ENCODE peak calls at places on chromosomes 5 and 9, in eight cellular contexts. C, N, W, Q, I, X, B and A are unnamed samples.

GRCh38 chr5:126741361-126741760 is 35.6 kb upstream of the LMNB1 start:
- DNase-seq in C (no peak), N (no peak), W (no peak), Q (no peak), I (no peak), X (no peak), B (no peak), A (no peak)

GRCh38 chr5:144403058-144403457 is 232.4 kb downstream of the KCTD16 start:
- DNase-seq in C (no peak), N (no peak), W (no peak), Q (no peak), I (no peak), X (no peak), B (no peak), A (no peak)

GRCh38 chr9:38380230-38380871 is 12.2 kb upstream of the ALDH1B1 start:
- DNase-seq in C (peak), N (no peak), W (no peak), Q (no peak), I (peak), X (no peak), B (no peak), A (no peak)

GRCh38 chr9:14418262-14419200 is 104.6 kb upstream of the NFIB start:
- DNase-seq in C (no peak), N (no peak), W (no peak), Q (no peak), I (no peak), X (no peak), B (no peak), A (no peak)

GRCh38 chr5:124263680-124264491 is 482.6 kb downstream of the ZNF608 start:
- DNase-seq in C (peak), N (no peak), W (no peak), Q (no peak), I (no peak), X (no peak), B (peak), A (no peak)

GRCh38 chr5:74034738-74035137 is 408.7 kb downstream of the ARHGEF28 start:
- DNase-seq in C (peak), N (no peak), W (no peak), Q (no peak), I (peak), X (no peak), B (no peak), A (no peak)

GRCh38 chr5:142537938-142538337 is 148.0 kb downstream of the FGF1 start:
- DNase-seq in C (peak), N (no peak), W (no peak), Q (peak), I (peak), X (no peak), B (no peak), A (no peak)

GRCh38 chr5:317086-317811 is 4.3 kb upstream of the AHRR start:
- DNase-seq in C (peak), N (no peak), W (peak), Q (peak), I (peak), X (peak), B (no peak), A (peak)

GRCh38 chr5:116518423-116518822 is 56.2 kb downstream of the SEMA6A start:
- DNase-seq in C (peak), N (no peak), W (no peak), Q (no peak), I (no peak), X (no peak), B (no peak), A (no peak)

GRCh38 chr5:65483474-65484346 is 2.0 kb upstream of the ADAMTS6 start:
- DNase-seq in C (peak), N (no peak), W (no peak), Q (peak), I (peak), X (no peak), B (no peak), A (no peak)

GRCh38 chr5:162067651-162068411 is at the start of gene GABRG2:
- DNase-seq in C (no peak), N (no peak), W (no peak), Q (no peak), I (no peak), X (no peak), B (no peak), A (no peak)

GRCh38 chr9:1870915-1871314 is 144.2 kb upstream of the SMARCA2 start:
- DNase-seq in C (no peak), N (no peak), W (no peak), Q (no peak), I (no peak), X (no peak), B (no peak), A (no peak)